ENCODE peak calls at places on chromosome 16, in five cellular contexts. K is fibroblast of lung, Y is transverse colon, V is small intestine, R is ovary. H is an unnamed sample.

GRCh38 chr16:27179500-27180072 is 23.7 kb upstream of the KDM8 start:
- DNase-seq in V (peak; percentile 85), R (peak; percentile 24), K (peak; percentile 42), Y (peak; percentile 92), H (peak; percentile 93)

GRCh38 chr16:2513405-2514332 is at the start of gene ATP6V0C:
- DNase-seq in Y (peak; percentile 96), K (peak; percentile 76), R (peak; percentile 89), V (peak; percentile 93), H (peak; percentile 94)

GRCh38 chr16:6081320-6081976 is 983.9 kb upstream of the EEF2KMT start:
- DNase-seq in R (no peak), Y (peak; percentile 37), K (peak; percentile 9), V (peak; percentile 36), H (peak; percentile 56)

GRCh38 chr16:57988929-57989328 is 11.5 kb downstream of the ZNF319 start:
- DNase-seq in R (no peak), Y (no peak), V (no peak), K (no peak), H (no peak)

GRCh38 chr16:67202956-67203493 is 4.1 kb downstream of the ELMO3 start:
- DNase-seq in V (no peak), R (no peak), K (no peak), Y (no peak), H (no peak)

GRCh38 chr16:69535123-69536050 is 30.4 kb upstream of the NFAT5 start:
- DNase-seq in Y (no peak), K (peak; percentile 62), R (no peak), V (no peak), H (no peak)

GRCh38 chr16:23274968-23275367 is 27.1 kb upstream of the SCNN1B start:
- DNase-seq in R (no peak), V (no peak), Y (no peak), K (no peak), H (no peak)

GRCh38 chr16:69166221-69166833 is 20.6 kb upstream of the SNTB2 start:
- DNase-seq in Y (no peak), K (peak; percentile 80), R (no peak), V (no peak), H (no peak)

GRCh38 chr16:77555101-77555500 is 120.3 kb upstream of the ADAMTS18 start:
- DNase-seq in R (no peak), V (no peak), K (peak; percentile 43), Y (no peak), H (no peak)

GRCh38 chr16:64711026-64711425 is 410.8 kb downstream of the CDH11 start:
- DNase-seq in K (peak; percentile 99), Y (no peak), V (no peak), R (no peak), H (no peak)

GRCh38 chr16:47136101-47136820 is 7.5 kb downstream of the NETO2 start:
- DNase-seq in K (peak; percentile 82), Y (no peak), V (peak; percentile 37), R (no peak), H (no peak)

GRCh38 chr16:68951991-68952877 is 108.9 kb downstream of the TANGO6 start:
- DNase-seq in V (no peak), K (peak; percentile 72), Y (no peak), R (no peak), H (no peak)

GRCh38 chr16:8831450-8832382 is 34.1 kb downstream of the PMM2 start:
- DNase-seq in R (no peak), V (no peak), Y (no peak), K (no peak), H (no peak)

GRCh38 chr16:79434097-79434496 is 166.4 kb downstream of the MAF start:
- DNase-seq in V (no peak), Y (no peak), R (no peak), K (no peak), H (no peak)

GRCh38 chr16:71626858-71627213 is 852 bp downstream of the MARVELD3 start:
- DNase-seq in V (peak; percentile 96), K (no peak), R (peak; percentile 26), Y (peak; percentile 91), H (peak; percentile 92)

GRCh38 chr16:67464565-67464964 is 16.4 kb downstream of the ATP6V0D1 start:
- DNase-seq in Y (no peak), V (no peak), R (no peak), K (no peak), H (no peak)

GRCh38 chr16:19898924-19899604 is 14.4 kb upstream of the GPRC5B start:
- DNase-seq in R (no peak), Y (peak; percentile 39), K (peak; percentile 22), V (peak; percentile 53), H (peak; percentile 55)

GRCh38 chr16:80006175-80006895 is 405.8 kb upstream of the MAF start:
- DNase-seq in K (peak; percentile 76), V (no peak), R (peak; percentile 27), Y (peak; percentile 12), H (peak; percentile 21)

GRCh38 chr16:3881499-3881995 is 1.0 kb upstream of the CREBBP start:
- DNase-seq in R (no peak), K (no peak), V (no peak), Y (no peak), H (no peak)

GRCh38 chr16:58533751-58534470 is 18.6 kb downstream of the SETD6 start:
- DNase-seq in V (no peak), R (no peak), K (peak; percentile 25), Y (no peak), H (no peak)

GRCh38 chr16:56936950-56937349 is 5.0 kb downstream of the HERPUD1 start:
- DNase-seq in Y (no peak), K (no peak), V (no peak), R (no peak), H (no peak)

GRCh38 chr16:80027007-80027965 is 426.7 kb upstream of the MAF start:
- DNase-seq in R (no peak), V (peak; percentile 97), Y (peak; percentile 40), K (peak; percentile 97), H (peak; percentile 55)

GRCh38 chr16:68823401-68823800 is 19.9 kb upstream of the TANGO6 start:
- DNase-seq in V (no peak), R (no peak), K (peak; percentile 96), Y (no peak), H (no peak)

GRCh38 chr16:3718019-3718391 is 681 bp upstream of the TRAP1 start:
- DNase-seq in R (no peak), Y (no peak), V (no peak), K (no peak), H (no peak)

GRCh38 chr16:49396206-49396720 is 22.7 kb downstream of the C16orf78 start:
- DNase-seq in V (no peak), R (no peak), Y (no peak), K (no peak), H (no peak)

DNA sequence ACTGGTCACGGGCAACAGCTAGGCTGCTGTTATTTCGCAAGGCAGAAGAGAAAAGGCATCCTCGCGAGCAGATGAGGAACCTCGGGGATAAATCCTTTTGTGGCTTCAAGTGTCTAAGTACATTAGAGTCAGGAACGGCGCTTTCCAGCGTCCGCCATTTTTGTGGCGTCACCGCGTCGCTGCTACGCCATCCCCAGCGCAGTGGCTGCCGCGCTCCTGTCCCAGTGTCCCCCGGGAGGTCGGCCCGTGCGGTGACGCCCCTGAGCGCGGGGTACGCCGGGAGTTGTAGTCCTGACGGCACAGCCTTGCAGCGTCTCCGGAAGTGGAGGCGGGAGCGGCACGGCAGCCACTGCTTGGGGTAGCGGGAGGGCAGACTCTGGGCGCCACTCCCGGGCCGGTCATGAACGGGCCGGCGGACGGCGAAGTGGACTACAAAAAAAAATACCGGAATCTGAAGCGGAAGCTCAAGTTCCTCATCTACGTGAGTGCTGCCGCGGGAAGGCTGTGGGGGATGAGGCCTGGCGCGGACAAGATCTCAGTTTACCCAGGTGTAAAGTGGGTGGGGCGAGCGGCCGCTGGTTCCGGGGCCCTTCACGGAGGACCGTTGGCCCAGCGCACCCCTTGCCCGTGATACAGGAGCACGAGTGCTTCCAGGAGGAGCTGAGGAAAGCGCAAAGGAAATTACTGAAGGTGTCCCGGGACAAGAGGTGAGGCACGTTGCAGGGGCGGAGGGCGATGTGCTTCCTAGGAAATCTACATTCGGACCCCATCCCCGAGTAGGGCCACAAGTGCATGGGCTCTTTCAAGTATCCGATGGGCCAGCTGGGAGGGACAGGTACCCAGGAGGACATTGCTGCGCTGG is at the start of gene INO80E:
- DNase-seq in V (peak; percentile 97), R (peak; percentile 98), K (peak; percentile 92), Y (peak; percentile 99), H (peak; percentile 99)
- H3K4me3 ChIP-seq in V (peak within 1 kb of the TSS; percentile 64), R (peak within 1 kb of the TSS; percentile 51), K (peak within 1 kb of the TSS; percentile 96), Y (peak within 1 kb of the TSS; percentile 68), H (peak within 1 kb of the TSS; percentile 78)

DNA sequence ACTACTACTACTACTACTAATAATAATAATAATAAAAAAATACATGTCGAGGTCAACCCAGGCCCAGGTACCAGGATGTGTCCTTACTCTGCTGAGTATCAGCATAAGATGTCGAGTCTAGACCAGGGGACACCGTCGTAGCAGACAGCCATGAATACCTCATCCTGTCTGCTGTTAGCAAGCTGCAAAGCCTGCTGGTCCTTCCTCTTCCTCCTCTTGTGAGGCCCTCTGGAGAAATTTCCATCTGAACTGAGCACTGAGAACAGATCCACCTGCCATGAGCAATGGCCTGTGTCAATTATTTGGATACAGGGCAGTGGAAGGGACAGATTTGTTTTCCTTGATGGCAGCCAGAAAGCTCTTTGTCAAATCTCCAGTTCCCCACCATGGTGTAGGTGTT is 168.5 kb downstream of the XYLT1 start:
- DNase-seq in R (no peak), K (no peak), V (no peak), Y (no peak), H (peak; percentile 31)
- H3K4me1 ChIP-seq in R (peaks cover 14% of the 10 kb centered on the region), K (no peaks in the 10 kb centered on the region), V (peaks cover 8% of the 10 kb centered on the region), Y (peaks cover 31% of the 10 kb centered on the region), H (peaks cover 12% of the 10 kb centered on the region)

GRCh38 chr16:24980077-24980793 is 34.9 kb downstream of the ARHGAP17 start:
- DNase-seq in K (peak; percentile 37), V (no peak), R (no peak), Y (no peak), H (no peak)
- H3K4me3 ChIP-seq in K (no peak overlapping the region), V (no peak overlapping the region), R (no peak overlapping the region), Y (no peak overlapping the region), H (no peak overlapping the region)

DNA sequence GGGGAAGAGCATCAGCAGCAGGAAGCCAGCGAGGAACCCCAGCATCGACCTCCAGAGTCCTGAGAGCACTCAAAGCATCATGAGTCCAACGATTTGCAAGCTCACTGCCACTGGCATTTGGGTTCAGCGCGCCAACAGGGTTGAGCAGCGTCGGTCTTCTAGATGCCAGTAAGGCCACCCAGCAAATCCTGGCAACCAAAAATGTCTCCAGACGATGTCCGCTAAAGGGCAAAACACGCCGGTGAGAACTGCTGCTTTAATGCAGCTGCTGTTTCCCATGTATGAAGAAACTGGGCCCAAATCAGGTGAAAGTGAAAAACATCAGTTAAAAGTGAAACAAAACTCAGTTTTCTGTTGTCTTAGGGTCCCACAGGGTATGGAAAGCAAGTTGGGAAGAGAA is 70.2 kb downstream of the ANKRD11 start:
- DNase-seq in K (no peak), R (no peak), V (no peak), Y (no peak), H (no peak)
- H3K4me1 ChIP-seq in K (peaks cover 13% of the 10 kb centered on the region), R (peaks cover 28% of the 10 kb centered on the region), V (peaks cover 7% of the 10 kb centered on the region), Y (peaks cover 20% of the 10 kb centered on the region), H (peaks cover 9% of the 10 kb centered on the region)

GRCh38 chr16:88976359-88977027 is 514 bp downstream of the CBFA2T3 start:
- DNase-seq in K (no peak), Y (no peak), V (no peak), R (no peak), H (no peak)
- H3K4me3 ChIP-seq in K (no peak overlapping the region), Y (peak overlapping the region; percentile 2), V (no peak overlapping the region), R (no peak overlapping the region), H (peak overlapping the region; percentile 20)

H was measured in colonic mucosa.